ENCODE peak calls at places on chromosome X, in seven cellular contexts. L, Q, K, J, E, A and U are unnamed samples.
A peak's percentile ranks its signal among the peaks of the same experiment; 100 is the strongest.

GRCh38 chrX:70088281-70088680 is 26.0 kb downstream of the OTUD6A start:
- DNase-seq in L (no peak), Q (no peak), K (no peak), J (no peak), E (no peak), A (peak; percentile 19), U (no peak)

GRCh38 chrX:30799327-30799726 is 89.7 kb downstream of the TAB3 start:
- DNase-seq in L (no peak), Q (no peak), K (no peak), J (no peak), E (no peak), A (no peak), U (no peak)

GRCh38 chrX:16807976-16808542 is 21.8 kb downstream of the TXLNG start:
- DNase-seq in L (peak; percentile 61), Q (no peak), K (no peak), J (no peak), E (no peak), A (peak; percentile 84), U (no peak)

GRCh38 chrX:135892781-135893180 is 463 bp downstream of the CT45A10 start:
- DNase-seq in L (no peak), Q (no peak), K (no peak), J (no peak), E (no peak), A (no peak), U (no peak)

GRCh38 chrX:152915541-152916241 is 17.8 kb downstream of the ZNF185 start:
- DNase-seq in L (peak; percentile 37), Q (no peak), K (no peak), J (no peak), E (no peak), A (peak; percentile 42), U (peak; percentile 32)

GRCh38 chrX:154516655-154517100 is 646 bp upstream of the FAM3A start:
- DNase-seq in L (no peak), Q (no peak), K (no peak), J (peak; percentile 41), E (no peak), A (peak; percentile 85), U (peak; percentile 79)

GRCh38 chrX:14064632-14065432 is 35.1 kb upstream of the GEMIN8 start:
- DNase-seq in L (peak; percentile 89), Q (no peak), K (no peak), J (no peak), E (no peak), A (peak; percentile 2), U (peak; percentile 74)

GRCh38 chrX:65644621-65645287 is 22.7 kb upstream of the MSN start:
- DNase-seq in L (peak; percentile 80), Q (peak; percentile 93), K (peak; percentile 81), J (peak; percentile 88), E (peak; percentile 91), A (peak; percentile 85), U (no peak)

GRCh38 chrX:47587091-47587891 is 5.1 kb downstream of the TIMP1 start:
- DNase-seq in L (no peak), Q (no peak), K (no peak), J (no peak), E (no peak), A (no peak), U (no peak)

GRCh38 chrX:106894978-106895452 is 8.1 kb downstream of the RIPPLY1 start:
- DNase-seq in L (peak; percentile 68), Q (no peak), K (no peak), J (no peak), E (no peak), A (peak; percentile 64), U (no peak)

GRCh38 chrX:103513067-103513466 is 6.2 kb downstream of the RAB40A start:
- DNase-seq in L (no peak), Q (no peak), K (no peak), J (no peak), E (no peak), A (no peak), U (no peak)

GRCh38 chrX:118730500-118731247 is 3.3 kb downstream of the IL13RA1 start:
- DNase-seq in L (no peak), Q (no peak), K (no peak), J (no peak), E (no peak), A (peak; percentile 84), U (no peak)

GRCh38 chrX:123425904-123426303 is 241.8 kb downstream of the GRIA3 start:
- DNase-seq in L (no peak), Q (peak; percentile 36), K (no peak), J (peak; percentile 33), E (no peak), A (peak; percentile 63), U (no peak)

GRCh38 chrX:23634181-23634580 is 33.1 kb upstream of the PRDX4 start:
- DNase-seq in L (peak; percentile 8), Q (no peak), K (no peak), J (no peak), E (no peak), A (peak; percentile 19), U (no peak)

GRCh38 chrX:132592880-132593279 is 104.0 kb upstream of the MBNL3 start:
- DNase-seq in L (peak; percentile 1), Q (no peak), K (no peak), J (no peak), E (no peak), A (peak; percentile 40), U (peak; percentile 15)

GRCh38 chrX:38105216-38105725 is 98.9 kb downstream of the SYTL5 start:
- DNase-seq in L (no peak), Q (no peak), K (no peak), J (no peak), E (no peak), A (no peak), U (no peak)

GRCh38 chrX:41600266-41600665 is 88.5 kb upstream of the GPR34 start:
- DNase-seq in L (no peak), Q (no peak), K (no peak), J (no peak), E (no peak), A (no peak), U (peak; percentile 4)

GRCh38 chrX:13167444-13168207 is 123.2 kb upstream of the FAM9C start:
- DNase-seq in L (no peak), Q (no peak), K (no peak), J (no peak), E (peak; percentile 65), A (no peak), U (no peak)

GRCh38 chrX:44828008-44828605 is 15.7 kb upstream of the DUSP21 start:
- DNase-seq in L (peak; percentile 69), Q (no peak), K (no peak), J (no peak), E (no peak), A (peak; percentile 88), U (no peak)

GRCh38 chrX:137575596-137576255 is 9.8 kb downstream of the ZIC3 start:
- DNase-seq in L (no peak), Q (no peak), K (no peak), J (no peak), E (no peak), A (no peak), U (no peak)

GRCh38 chrX:81238166-81238565 is 36.3 kb downstream of the SH3BGRL start:
- DNase-seq in L (no peak), Q (no peak), K (no peak), J (no peak), E (no peak), A (no peak), U (no peak)

GRCh38 chrX:69120476-69120875 is 44.8 kb downstream of the PJA1 start:
- DNase-seq in L (no peak), Q (no peak), K (no peak), J (no peak), E (no peak), A (no peak), U (no peak)

GRCh38 chrX:78123190-78123589 is 16.3 kb downstream of the TAF9B start:
- DNase-seq in L (no peak), Q (no peak), K (no peak), J (no peak), E (no peak), A (no peak), U (no peak)

GRCh38 chrX:68830486-68831404 is 1.9 kb downstream of the EFNB1 start:
- DNase-seq in L (no peak), Q (peak; percentile 18), K (no peak), J (peak; percentile 26), E (peak; percentile 55), A (no peak), U (no peak)

GRCh38 chrX:24890677-24891076 is 125.1 kb downstream of the ARX start:
- DNase-seq in L (peak; percentile 65), Q (no peak), K (no peak), J (no peak), E (no peak), A (no peak), U (no peak)

GRCh38 chrX:44016906-44017305 is 43.7 kb upstream of the NDP start:
- DNase-seq in L (no peak), Q (no peak), K (no peak), J (no peak), E (no peak), A (no peak), U (no peak)

DNA sequence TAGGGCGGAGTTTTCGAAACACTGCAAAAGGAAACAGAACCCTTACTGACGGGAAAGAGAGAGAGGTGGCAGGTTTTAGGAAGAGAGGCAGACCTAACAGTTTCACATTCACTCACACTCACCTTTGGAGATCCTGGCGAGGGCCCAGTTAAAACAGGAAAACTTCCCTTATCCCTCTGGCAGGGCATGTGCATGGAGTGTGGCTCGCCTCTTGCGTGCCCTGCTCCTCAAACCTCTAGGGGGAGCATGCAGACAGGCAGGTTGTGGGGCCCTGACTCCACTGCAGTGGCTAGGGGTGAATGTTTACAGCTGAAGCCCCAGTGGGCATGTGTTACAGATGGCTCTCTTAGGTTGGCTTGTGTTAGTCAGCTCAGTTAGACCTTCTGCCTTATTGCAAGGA is 451.5 kb downstream of the UBE2NL start:
- DNase-seq in L (peak; percentile 0), Q (no peak), K (no peak), J (no peak), E (no peak), A (no peak), U (peak; percentile 1)
- TF ChIP-seq CTCF in L (no peak), Q (no peak), K (no peak), J (no peak), E (no peak), A (no peak), U (no peak)

GRCh38 chrX:83186632-83187031 is 321.5 kb upstream of the POU3F4 start:
- DNase-seq in L (no peak), Q (no peak), K (peak; percentile 40), J (no peak), E (no peak), A (no peak), U (no peak)
- H3K9me3 ChIP-seq in L (no peaks in the 10 kb centered on the region), Q (no peaks in the 10 kb centered on the region), K (no peaks in the 10 kb centered on the region), J (no peaks in the 10 kb centered on the region), E (no peaks in the 10 kb centered on the region), A (no peaks in the 10 kb centered on the region), U (no peaks in the 10 kb centered on the region)

DNA sequence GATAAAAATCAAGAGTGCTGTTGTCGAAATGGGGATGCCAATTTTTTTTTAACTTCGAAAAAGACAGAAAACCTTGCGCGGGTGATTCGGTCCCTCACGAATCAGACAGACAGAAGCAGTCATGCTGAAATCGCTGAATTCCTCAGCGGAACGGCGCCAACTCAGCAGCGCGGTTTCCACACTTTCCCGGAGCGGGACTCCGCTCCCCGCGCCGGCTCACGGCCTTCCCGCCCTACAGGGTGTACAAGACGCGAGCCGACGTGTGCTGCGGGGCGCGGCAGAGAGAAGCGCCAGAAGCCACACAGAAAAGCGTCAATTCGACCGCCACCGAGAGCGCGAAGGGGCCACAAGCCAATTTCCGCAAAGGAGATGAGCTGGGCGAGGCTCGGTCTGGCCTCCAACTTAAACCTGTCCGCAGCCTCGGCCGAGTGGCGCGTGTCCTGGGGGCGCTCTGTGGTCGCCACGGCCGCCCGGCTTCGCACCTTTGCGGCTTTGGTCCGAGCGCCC is 1.3 kb downstream of the NEXMIF start:
- DNase-seq in L (no peak), Q (no peak), K (peak; percentile 62), J (no peak), E (no peak), A (peak; percentile 0), U (peak; percentile 26)
- H3K4me3 ChIP-seq in L (peak overlapping the region; percentile 49), Q (peak overlapping the region; percentile 10), K (peak overlapping the region; percentile 41), J (peak overlapping the region; percentile 20), E (peak overlapping the region; percentile 51), A (no peak overlapping the region), U (peak overlapping the region; percentile 42)

GRCh38 chrX:96684339-96685204 is at the start of gene DIAPH2:
- DNase-seq in L (peak; percentile 84), Q (peak; percentile 83), K (peak; percentile 91), J (peak; percentile 77), E (peak; percentile 83), A (peak; percentile 83), U (peak; percentile 89)
- TF ChIP-seq CTCF in L (no peak), Q (peak; percentile 44), K (peak; percentile 30), J (no peak), E (peak; percentile 37), A (no peak), U (peak; percentile 6)